ENCODE peak calls at places on chromosomes 3 and 15, in five cellular contexts. One of them, this sample, is unnamed.

GRCh38 chr3:146065573-146066006 is 95.4 kb downstream of the PLOD2 start:
- DNase-seq in fibroblast of lung: peak; percentile 57
- DNase-seq in stimulated activated CD4-positive, alpha-beta T cell treated with anti-CD3 and anti-CD28 coated beads, TNF-alpha, amount 100 ng/mL, for 24 hours: no peak
- DNase-seq in ELR: peak; percentile 77
- DNase-seq in endothelial cell of umbilical vein: peak; percentile 80
- DNase-seq in this sample: peak; percentile 4

GRCh38 chr3:131402391-131403039 is 20.9 kb downstream of the NUDT16 start:
- DNase-seq in endothelial cell of umbilical vein: peak; percentile 87
- DNase-seq in ELR: peak; percentile 76
- DNase-seq in stimulated activated CD4-positive, alpha-beta T cell treated with anti-CD3 and anti-CD28 coated beads, TNF-alpha, amount 100 ng/mL, for 24 hours: no peak
- DNase-seq in fibroblast of lung: peak; percentile 85
- DNase-seq in this sample: no peak

GRCh38 chr3:38029400-38030125 is at the start of gene PLCD1:
- DNase-seq in fibroblast of lung: peak; percentile 64
- DNase-seq in stimulated activated CD4-positive, alpha-beta T cell treated with anti-CD3 and anti-CD28 coated beads, TNF-alpha, amount 100 ng/mL, for 24 hours: no peak
- DNase-seq in endothelial cell of umbilical vein: peak; percentile 43
- DNase-seq in ELR: peak; percentile 61
- DNase-seq in this sample: peak; percentile 81

GRCh38 chr3:82940124-82940523 is 1178.7 kb upstream of the GBE1 start:
- DNase-seq in ELR: no peak
- DNase-seq in stimulated activated CD4-positive, alpha-beta T cell treated with anti-CD3 and anti-CD28 coated beads, TNF-alpha, amount 100 ng/mL, for 24 hours: no peak
- DNase-seq in fibroblast of lung: no peak
- DNase-seq in endothelial cell of umbilical vein: no peak
- DNase-seq in this sample: no peak

GRCh38 chr3:42190701-42191442 is 75.1 kb downstream of the CCK start:
- DNase-seq in stimulated activated CD4-positive, alpha-beta T cell treated with anti-CD3 and anti-CD28 coated beads, TNF-alpha, amount 100 ng/mL, for 24 hours: peak; percentile 53
- DNase-seq in ELR: peak; percentile 70
- DNase-seq in fibroblast of lung: peak; percentile 39
- DNase-seq in endothelial cell of umbilical vein: peak; percentile 77
- DNase-seq in this sample: no peak

GRCh38 chr3:78941587-78941986 is 826.2 kb downstream of the ROBO1 start:
- DNase-seq in stimulated activated CD4-positive, alpha-beta T cell treated with anti-CD3 and anti-CD28 coated beads, TNF-alpha, amount 100 ng/mL, for 24 hours: no peak
- DNase-seq in fibroblast of lung: peak; percentile 93
- DNase-seq in ELR: peak; percentile 49
- DNase-seq in endothelial cell of umbilical vein: no peak
- DNase-seq in this sample: no peak

GRCh38 chr15:62783303-62783957 is 259.1 kb upstream of the TPM1 start:
- DNase-seq in endothelial cell of umbilical vein: peak; percentile 14
- DNase-seq in stimulated activated CD4-positive, alpha-beta T cell treated with anti-CD3 and anti-CD28 coated beads, TNF-alpha, amount 100 ng/mL, for 24 hours: no peak
- DNase-seq in fibroblast of lung: peak; percentile 93
- DNase-seq in ELR: peak; percentile 89
- DNase-seq in this sample: no peak

GRCh38 chr3:72492240-72492639 is 356.0 kb downstream of the SHQ1 start:
- DNase-seq in ELR: peak; percentile 88
- DNase-seq in stimulated activated CD4-positive, alpha-beta T cell treated with anti-CD3 and anti-CD28 coated beads, TNF-alpha, amount 100 ng/mL, for 24 hours: no peak
- DNase-seq in endothelial cell of umbilical vein: no peak
- DNase-seq in fibroblast of lung: peak; percentile 98
- DNase-seq in this sample: peak; percentile 61

GRCh38 chr3:72318504-72319201 is 529.6 kb downstream of the SHQ1 start:
- DNase-seq in stimulated activated CD4-positive, alpha-beta T cell treated with anti-CD3 and anti-CD28 coated beads, TNF-alpha, amount 100 ng/mL, for 24 hours: no peak
- DNase-seq in ELR: no peak
- DNase-seq in endothelial cell of umbilical vein: no peak
- DNase-seq in fibroblast of lung: peak; percentile 43
- DNase-seq in this sample: no peak

GRCh38 chr3:124491098-124491497 is 239.2 kb upstream of the UMPS start:
- DNase-seq in endothelial cell of umbilical vein: no peak
- DNase-seq in ELR: no peak
- DNase-seq in fibroblast of lung: no peak
- DNase-seq in stimulated activated CD4-positive, alpha-beta T cell treated with anti-CD3 and anti-CD28 coated beads, TNF-alpha, amount 100 ng/mL, for 24 hours: no peak
- DNase-seq in this sample: no peak

GRCh38 chr3:62169871-62170660 is 203.3 kb downstream of the FEZF2 start:
- DNase-seq in ELR: peak; percentile 70
- DNase-seq in fibroblast of lung: peak; percentile 78
- DNase-seq in endothelial cell of umbilical vein: peak; percentile 74
- DNase-seq in stimulated activated CD4-positive, alpha-beta T cell treated with anti-CD3 and anti-CD28 coated beads, TNF-alpha, amount 100 ng/mL, for 24 hours: no peak
- DNase-seq in this sample: no peak

This sample was measured in substantia nigra.